ENCODE peak calls at places on chromosomes 5 and 9, in eight cellular contexts. One of them, this sample, is unnamed.

GRCh38 chr9:16671591-16672137 is 198.8 kb downstream of the BNC2 start:
- DNase-seq in neural progenitor cell: no peak
- DNase-seq in fibroblast of lung: peak
- DNase-seq in PC-9: peak
- DNase-seq in H1: no peak
- DNase-seq in astrocyte: peak
- DNase-seq in endothelial cell of umbilical vein: no peak
- DNase-seq in HCT116: no peak
- DNase-seq in this sample: peak

GRCh38 chr5:103373576-103374472 is 115.3 kb downstream of the MACIR start:
- DNase-seq in astrocyte: no peak
- DNase-seq in endothelial cell of umbilical vein: no peak
- DNase-seq in neural progenitor cell: no peak
- DNase-seq in PC-9: no peak
- DNase-seq in HCT116: no peak
- DNase-seq in H1: no peak
- DNase-seq in fibroblast of lung: no peak
- DNase-seq in this sample: no peak

GRCh38 chr5:174147551-174147950 is 102.0 kb downstream of the NSG2 start:
- DNase-seq in neural progenitor cell: no peak
- DNase-seq in PC-9: no peak
- DNase-seq in fibroblast of lung: no peak
- DNase-seq in endothelial cell of umbilical vein: no peak
- DNase-seq in HCT116: no peak
- DNase-seq in astrocyte: no peak
- DNase-seq in H1: no peak
- DNase-seq in this sample: no peak

GRCh38 chr5:56088967-56089829 is 94.4 kb upstream of the IL6ST start:
- DNase-seq in H1: no peak
- DNase-seq in neural progenitor cell: no peak
- DNase-seq in HCT116: no peak
- DNase-seq in fibroblast of lung: no peak
- DNase-seq in PC-9: peak
- DNase-seq in astrocyte: peak
- DNase-seq in endothelial cell of umbilical vein: no peak
- DNase-seq in this sample: peak

GRCh38 chr5:59772206-59772605 is 121.3 kb downstream of the PDE4D start:
- DNase-seq in HCT116: no peak
- DNase-seq in H1: no peak
- DNase-seq in astrocyte: no peak
- DNase-seq in neural progenitor cell: no peak
- DNase-seq in endothelial cell of umbilical vein: no peak
- DNase-seq in fibroblast of lung: no peak
- DNase-seq in PC-9: no peak
- DNase-seq in this sample: no peak

GRCh38 chr9:99822096-99822595 is 461 bp downstream of the NR4A3 start:
- DNase-seq in HCT116: no peak
- DNase-seq in neural progenitor cell: no peak
- DNase-seq in fibroblast of lung: no peak
- DNase-seq in astrocyte: no peak
- DNase-seq in PC-9: no peak
- DNase-seq in H1: no peak
- DNase-seq in endothelial cell of umbilical vein: no peak
- DNase-seq in this sample: no peak

GRCh38 chr9:128034821-128035764 is 32.0 kb downstream of the NAIF1 start:
- DNase-seq in PC-9: peak
- DNase-seq in astrocyte: peak
- DNase-seq in H1: peak
- DNase-seq in fibroblast of lung: peak
- DNase-seq in neural progenitor cell: peak
- DNase-seq in HCT116: peak
- DNase-seq in endothelial cell of umbilical vein: peak
- DNase-seq in this sample: peak

GRCh38 chr5:68379275-68380026 is 163.9 kb downstream of the PIK3R1 start:
- DNase-seq in endothelial cell of umbilical vein: no peak
- DNase-seq in PC-9: no peak
- DNase-seq in H1: no peak
- DNase-seq in fibroblast of lung: peak
- DNase-seq in astrocyte: no peak
- DNase-seq in HCT116: no peak
- DNase-seq in neural progenitor cell: no peak
- DNase-seq in this sample: no peak

GRCh38 chr9:21904371-21904770 is 89.8 kb downstream of the CDKN2A start:
- DNase-seq in fibroblast of lung: no peak
- DNase-seq in neural progenitor cell: no peak
- DNase-seq in H1: no peak
- DNase-seq in HCT116: no peak
- DNase-seq in endothelial cell of umbilical vein: peak
- DNase-seq in PC-9: no peak
- DNase-seq in astrocyte: peak
- DNase-seq in this sample: no peak

GRCh38 chr9:93419023-93419422 is 32.5 kb upstream of the FAM120A start:
- DNase-seq in fibroblast of lung: no peak
- DNase-seq in HCT116: no peak
- DNase-seq in astrocyte: no peak
- DNase-seq in endothelial cell of umbilical vein: no peak
- DNase-seq in H1: no peak
- DNase-seq in PC-9: no peak
- DNase-seq in neural progenitor cell: no peak
- DNase-seq in this sample: no peak

GRCh38 chr5:115557667-115558387 is 13.3 kb upstream of the FEM1C start:
- DNase-seq in PC-9: no peak
- DNase-seq in neural progenitor cell: no peak
- DNase-seq in endothelial cell of umbilical vein: peak
- DNase-seq in fibroblast of lung: no peak
- DNase-seq in HCT116: no peak
- DNase-seq in astrocyte: no peak
- DNase-seq in H1: no peak
- DNase-seq in this sample: no peak

GRCh38 chr5:158880514-158881001 is 219.2 kb downstream of the EBF1 start:
- DNase-seq in neural progenitor cell: no peak
- DNase-seq in fibroblast of lung: peak
- DNase-seq in PC-9: no peak
- DNase-seq in HCT116: no peak
- DNase-seq in endothelial cell of umbilical vein: no peak
- DNase-seq in astrocyte: no peak
- DNase-seq in H1: no peak
- DNase-seq in this sample: no peak

GRCh38 chr5:1445895-1446601 is 808 bp upstream of the SLC6A3 start:
- DNase-seq in HCT116: no peak
- DNase-seq in H1: no peak
- DNase-seq in neural progenitor cell: peak
- DNase-seq in endothelial cell of umbilical vein: no peak
- DNase-seq in astrocyte: no peak
- DNase-seq in PC-9: no peak
- DNase-seq in fibroblast of lung: no peak
- DNase-seq in this sample: no peak
- TF ChIP-seq EZH2 in HCT116: no peak
- TF ChIP-seq EZH2 in H1: peak
- TF ChIP-seq EZH2 in neural progenitor cell: peak
- TF ChIP-seq EZH2 in endothelial cell of umbilical vein: peak
- TF ChIP-seq EZH2 in astrocyte: peak
- TF ChIP-seq EZH2 in PC-9: no peak
- TF ChIP-seq EZH2 in fibroblast of lung: peak
- TF ChIP-seq EZH2 in this sample: peak

GRCh38 chr9:117414220-117414905 is 494 bp downstream of the ASTN2 start:
- DNase-seq in PC-9: no peak
- DNase-seq in neural progenitor cell: peak
- DNase-seq in astrocyte: no peak
- DNase-seq in H1: no peak
- DNase-seq in endothelial cell of umbilical vein: no peak
- DNase-seq in fibroblast of lung: no peak
- DNase-seq in HCT116: no peak
- DNase-seq in this sample: no peak
- TF ChIP-seq EZH2 in PC-9: no peak
- TF ChIP-seq EZH2 in neural progenitor cell: no peak
- TF ChIP-seq EZH2 in astrocyte: peak
- TF ChIP-seq EZH2 in H1: no peak
- TF ChIP-seq EZH2 in endothelial cell of umbilical vein: peak
- TF ChIP-seq EZH2 in fibroblast of lung: peak
- TF ChIP-seq EZH2 in HCT116: no peak
- TF ChIP-seq EZH2 in this sample: no peak

GRCh38 chr5:176621661-176622079 is 8.7 kb downstream of the SNCB start:
- DNase-seq in fibroblast of lung: no peak
- DNase-seq in astrocyte: peak
- DNase-seq in PC-9: no peak
- DNase-seq in endothelial cell of umbilical vein: no peak
- DNase-seq in neural progenitor cell: no peak
- DNase-seq in HCT116: no peak
- DNase-seq in H1: no peak
- DNase-seq in this sample: no peak

GRCh38 chr5:176620333-176620981 is 9.9 kb downstream of the SNCB start:
- DNase-seq in H1: no peak
- DNase-seq in fibroblast of lung: peak
- DNase-seq in astrocyte: no peak
- DNase-seq in HCT116: no peak
- DNase-seq in endothelial cell of umbilical vein: no peak
- DNase-seq in neural progenitor cell: no peak
- DNase-seq in PC-9: no peak
- DNase-seq in this sample: no peak

GRCh38 chr5:176618783-176619182 is 8.8 kb upstream of the GPRIN1 start:
- DNase-seq in astrocyte: no peak
- DNase-seq in H1: no peak
- DNase-seq in HCT116: no peak
- DNase-seq in endothelial cell of umbilical vein: no peak
- DNase-seq in fibroblast of lung: no peak
- DNase-seq in PC-9: no peak
- DNase-seq in neural progenitor cell: no peak
- DNase-seq in this sample: no peak

GRCh38 chr5:176619203-176619568 is 9.2 kb upstream of the GPRIN1 start:
- DNase-seq in astrocyte: peak
- DNase-seq in PC-9: peak
- DNase-seq in fibroblast of lung: peak
- DNase-seq in HCT116: peak
- DNase-seq in H1: peak
- DNase-seq in neural progenitor cell: peak
- DNase-seq in endothelial cell of umbilical vein: peak
- DNase-seq in this sample: no peak

DNA sequence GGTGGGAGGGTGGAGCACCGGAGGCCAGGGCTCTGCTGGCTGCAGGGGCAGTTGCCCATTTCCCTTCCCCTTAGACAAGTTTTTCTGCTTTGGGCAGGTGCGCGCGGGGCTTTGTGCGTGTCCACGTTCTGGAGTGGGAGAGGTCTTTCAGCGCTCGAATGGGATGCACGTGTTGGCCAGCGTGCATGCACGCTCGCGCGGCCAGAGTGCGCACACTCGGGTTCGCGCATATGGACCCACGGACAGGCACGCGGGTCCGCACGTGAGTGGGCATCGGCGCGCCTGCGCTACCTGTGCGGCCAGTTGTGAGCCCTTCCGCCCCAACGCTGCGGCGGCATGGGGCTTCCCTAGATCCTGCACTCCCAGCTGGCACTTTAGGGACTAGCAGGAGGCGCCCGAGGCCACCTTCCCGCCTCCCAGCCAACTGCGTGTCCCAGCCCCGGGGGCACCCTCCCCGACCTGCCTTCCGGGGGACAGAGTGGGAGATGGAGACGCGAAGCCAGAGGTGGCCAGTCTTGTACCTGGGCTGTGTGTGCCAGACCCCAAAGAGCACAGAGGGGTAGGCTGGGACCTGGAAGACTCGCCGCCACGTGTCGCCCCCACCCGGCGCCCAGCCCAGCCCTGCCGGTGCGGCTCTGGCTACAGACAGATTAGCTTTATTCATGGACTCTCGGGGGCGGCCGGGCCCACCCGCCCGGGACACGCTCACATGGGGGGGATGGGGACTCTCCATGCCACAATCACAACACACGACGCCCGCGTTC is 9.8 kb upstream of the GPRIN1 start:
- DNase-seq in neural progenitor cell: no peak
- DNase-seq in HCT116: no peak
- DNase-seq in endothelial cell of umbilical vein: no peak
- DNase-seq in astrocyte: no peak
- DNase-seq in H1: no peak
- DNase-seq in fibroblast of lung: no peak
- DNase-seq in PC-9: no peak
- DNase-seq in this sample: no peak
- TF ChIP-seq EZH2 in neural progenitor cell: peak
- TF ChIP-seq EZH2 in HCT116: no peak
- TF ChIP-seq EZH2 in endothelial cell of umbilical vein: peak
- TF ChIP-seq EZH2 in astrocyte: peak
- TF ChIP-seq EZH2 in H1: peak
- TF ChIP-seq EZH2 in fibroblast of lung: peak
- TF ChIP-seq EZH2 in PC-9: no peak
- TF ChIP-seq EZH2 in this sample: peak

GRCh38 chr5:88681402-88681801 is 201.6 kb downstream of the MEF2C start:
- DNase-seq in H1: no peak
- DNase-seq in fibroblast of lung: no peak
- DNase-seq in neural progenitor cell: no peak
- DNase-seq in HCT116: no peak
- DNase-seq in astrocyte: no peak
- DNase-seq in endothelial cell of umbilical vein: no peak
- DNase-seq in PC-9: no peak
- DNase-seq in this sample: no peak

GRCh38 chr5:88684136-88684500 is 198.9 kb downstream of the MEF2C start:
- DNase-seq in endothelial cell of umbilical vein: no peak
- DNase-seq in H1: no peak
- DNase-seq in astrocyte: no peak
- DNase-seq in PC-9: no peak
- DNase-seq in neural progenitor cell: no peak
- DNase-seq in fibroblast of lung: no peak
- DNase-seq in HCT116: no peak
- DNase-seq in this sample: no peak

GRCh38 chr5:88680253-88681132 is 202.5 kb downstream of the MEF2C start:
- DNase-seq in fibroblast of lung: peak
- DNase-seq in astrocyte: no peak
- DNase-seq in endothelial cell of umbilical vein: peak
- DNase-seq in HCT116: peak
- DNase-seq in PC-9: peak
- DNase-seq in neural progenitor cell: peak
- DNase-seq in H1: no peak
- DNase-seq in this sample: no peak

GRCh38 chr5:88683506-88684135 is 199.4 kb downstream of the MEF2C start:
- DNase-seq in astrocyte: peak
- DNase-seq in endothelial cell of umbilical vein: no peak
- DNase-seq in H1: no peak
- DNase-seq in neural progenitor cell: peak
- DNase-seq in fibroblast of lung: no peak
- DNase-seq in PC-9: no peak
- DNase-seq in HCT116: no peak
- DNase-seq in this sample: no peak

DNA sequence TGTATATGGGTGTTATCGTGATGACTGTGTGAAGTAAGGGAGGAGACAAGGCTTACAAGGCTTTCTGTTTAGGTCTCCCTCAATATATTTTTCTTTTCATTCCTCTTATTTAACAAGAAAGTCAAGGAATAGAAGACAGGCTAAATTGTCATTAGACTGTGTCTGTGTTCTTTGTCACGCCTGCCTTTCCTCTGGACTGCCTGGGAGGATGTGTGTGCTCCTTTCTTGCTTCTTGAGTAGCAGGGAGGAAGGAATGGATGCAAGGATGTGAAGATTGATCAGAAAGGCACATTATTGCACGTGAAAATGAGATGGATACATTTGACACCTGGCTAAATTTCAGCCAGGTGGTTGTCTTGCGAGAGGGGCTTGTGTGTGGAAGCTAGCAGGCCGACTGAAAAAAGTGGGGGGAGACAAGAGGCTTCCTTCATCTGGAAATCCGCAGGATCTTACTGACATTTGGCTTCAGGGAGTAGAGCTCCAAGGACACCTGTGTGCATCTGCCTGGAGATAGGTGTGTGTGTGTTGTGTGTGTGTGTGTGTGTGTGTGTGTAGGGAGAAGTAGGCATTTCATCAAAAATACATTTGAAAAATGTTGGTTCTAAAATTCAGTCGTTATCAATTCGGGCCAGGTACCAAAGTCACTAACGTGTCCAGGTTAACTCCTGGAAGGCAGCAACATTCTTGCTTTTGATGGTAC is 200.0 kb downstream of the MEF2C start:
- DNase-seq in fibroblast of lung: no peak
- DNase-seq in neural progenitor cell: no peak
- DNase-seq in astrocyte: no peak
- DNase-seq in PC-9: no peak
- DNase-seq in endothelial cell of umbilical vein: no peak
- DNase-seq in HCT116: no peak
- DNase-seq in H1: no peak
- DNase-seq in this sample: no peak
- TF ChIP-seq EZH2 in fibroblast of lung: no peak
- TF ChIP-seq EZH2 in neural progenitor cell: no peak
- TF ChIP-seq EZH2 in astrocyte: no peak
- TF ChIP-seq EZH2 in PC-9: no peak
- TF ChIP-seq EZH2 in endothelial cell of umbilical vein: no peak
- TF ChIP-seq EZH2 in HCT116: no peak
- TF ChIP-seq EZH2 in H1: peak
- TF ChIP-seq EZH2 in this sample: no peak

This sample was measured in keratinocyte.